ENCODE peak calls at places on chromosomes 2 and 18, in nine cellular contexts. One of them, this sample, is unnamed.

GRCh38 chr2:120890566-120891360 is 155.1 kb downstream of the GLI2 start:
- DNase-seq in A673: no peak
- DNase-seq in mammary epithelial cell: no peak
- DNase-seq in fibroblast of villous mesenchyme: no peak
- DNase-seq in GM13976: no peak
- DNase-seq in glutamatergic neuron: no peak
- DNase-seq in K562: no peak
- DNase-seq in type B pancreatic cell: no peak
- DNase-seq in fibroblast of lung: no peak
- DNase-seq in this sample: no peak

GRCh38 chr18:2274613-2275012 is 296.7 kb downstream of the METTL4 start:
- DNase-seq in A673: no peak
- DNase-seq in mammary epithelial cell: no peak
- DNase-seq in fibroblast of villous mesenchyme: no peak
- DNase-seq in GM13976: no peak
- DNase-seq in glutamatergic neuron: no peak
- DNase-seq in K562: no peak
- DNase-seq in type B pancreatic cell: no peak
- DNase-seq in fibroblast of lung: no peak
- DNase-seq in this sample: no peak

GRCh38 chr2:190636362-190636761 is 12.5 kb upstream of the NAB1 start:
- DNase-seq in A673: peak
- DNase-seq in mammary epithelial cell: peak
- DNase-seq in fibroblast of villous mesenchyme: peak
- DNase-seq in GM13976: no peak
- DNase-seq in glutamatergic neuron: no peak
- DNase-seq in K562: peak
- DNase-seq in type B pancreatic cell: no peak
- DNase-seq in fibroblast of lung: peak
- DNase-seq in this sample: no peak

GRCh38 chr2:109185801-109186570 is 57.0 kb downstream of the SH3RF3 start:
- DNase-seq in A673: no peak
- DNase-seq in mammary epithelial cell: no peak
- DNase-seq in fibroblast of villous mesenchyme: peak
- DNase-seq in GM13976: no peak
- DNase-seq in glutamatergic neuron: no peak
- DNase-seq in K562: no peak
- DNase-seq in type B pancreatic cell: no peak
- DNase-seq in fibroblast of lung: peak
- DNase-seq in this sample: no peak

GRCh38 chr2:220228310-220229006 is 601.0 kb downstream of the SLC4A3 start:
- DNase-seq in A673: no peak
- DNase-seq in mammary epithelial cell: peak
- DNase-seq in fibroblast of villous mesenchyme: peak
- DNase-seq in GM13976: no peak
- DNase-seq in glutamatergic neuron: no peak
- DNase-seq in K562: no peak
- DNase-seq in type B pancreatic cell: no peak
- DNase-seq in fibroblast of lung: peak
- DNase-seq in this sample: no peak

GRCh38 chr2:136917281-136917680 is 151.9 kb downstream of the THSD7B start:
- DNase-seq in A673: peak
- DNase-seq in mammary epithelial cell: no peak
- DNase-seq in fibroblast of villous mesenchyme: no peak
- DNase-seq in GM13976: no peak
- DNase-seq in glutamatergic neuron: peak
- DNase-seq in K562: no peak
- DNase-seq in type B pancreatic cell: no peak
- DNase-seq in fibroblast of lung: no peak
- DNase-seq in this sample: no peak

GRCh38 chr2:21044694-21045371 is 960 bp upstream of the APOB start:
- DNase-seq in A673: no peak
- DNase-seq in mammary epithelial cell: no peak
- DNase-seq in fibroblast of villous mesenchyme: no peak
- DNase-seq in GM13976: no peak
- DNase-seq in glutamatergic neuron: no peak
- DNase-seq in K562: no peak
- DNase-seq in type B pancreatic cell: no peak
- DNase-seq in fibroblast of lung: no peak
- DNase-seq in this sample: no peak

GRCh38 chr2:128435576-128436497 is 117.2 kb upstream of the HS6ST1 start:
- DNase-seq in A673: no peak
- DNase-seq in mammary epithelial cell: no peak
- DNase-seq in fibroblast of villous mesenchyme: no peak
- DNase-seq in GM13976: no peak
- DNase-seq in glutamatergic neuron: no peak
- DNase-seq in K562: no peak
- DNase-seq in type B pancreatic cell: peak
- DNase-seq in fibroblast of lung: no peak
- DNase-seq in this sample: no peak

GRCh38 chr2:67437132-67437531 is 40.0 kb downstream of the ETAA1 start:
- DNase-seq in A673: no peak
- DNase-seq in mammary epithelial cell: peak
- DNase-seq in fibroblast of villous mesenchyme: peak
- DNase-seq in GM13976: no peak
- DNase-seq in glutamatergic neuron: no peak
- DNase-seq in K562: no peak
- DNase-seq in type B pancreatic cell: no peak
- DNase-seq in fibroblast of lung: no peak
- DNase-seq in this sample: no peak

GRCh38 chr18:23689031-23689615 is at the start of gene LAMA3:
- DNase-seq in A673: peak
- DNase-seq in mammary epithelial cell: peak
- DNase-seq in fibroblast of villous mesenchyme: peak
- DNase-seq in GM13976: no peak
- DNase-seq in glutamatergic neuron: no peak
- DNase-seq in K562: no peak
- DNase-seq in type B pancreatic cell: peak
- DNase-seq in fibroblast of lung: no peak
- DNase-seq in this sample: peak

GRCh38 chr2:210553371-210553770 is 3.0 kb upstream of the CPS1 start:
- DNase-seq in A673: no peak
- DNase-seq in mammary epithelial cell: no peak
- DNase-seq in fibroblast of villous mesenchyme: peak
- DNase-seq in GM13976: no peak
- DNase-seq in glutamatergic neuron: no peak
- DNase-seq in K562: no peak
- DNase-seq in type B pancreatic cell: no peak
- DNase-seq in fibroblast of lung: peak
- DNase-seq in this sample: no peak

GRCh38 chr2:170822292-170822884 is 5.7 kb downstream of the GAD1 start:
- DNase-seq in A673: peak
- DNase-seq in mammary epithelial cell: no peak
- DNase-seq in fibroblast of villous mesenchyme: no peak
- DNase-seq in GM13976: peak
- DNase-seq in glutamatergic neuron: peak
- DNase-seq in K562: no peak
- DNase-seq in type B pancreatic cell: no peak
- DNase-seq in fibroblast of lung: no peak
- DNase-seq in this sample: peak
- TF ChIP-seq CTCF in A673: peak
- TF ChIP-seq CTCF in mammary epithelial cell: peak
- TF ChIP-seq CTCF in fibroblast of villous mesenchyme: no peak
- TF ChIP-seq CTCF in GM13976: peak
- TF ChIP-seq CTCF in glutamatergic neuron: peak
- TF ChIP-seq CTCF in K562: no peak
- TF ChIP-seq CTCF in type B pancreatic cell: peak
- TF ChIP-seq CTCF in fibroblast of lung: peak
- TF ChIP-seq CTCF in this sample: peak

GRCh38 chr2:170996316-170996715 is 67.3 kb downstream of the GORASP2 start:
- DNase-seq in A673: no peak
- DNase-seq in mammary epithelial cell: no peak
- DNase-seq in fibroblast of villous mesenchyme: peak
- DNase-seq in GM13976: no peak
- DNase-seq in glutamatergic neuron: no peak
- DNase-seq in K562: no peak
- DNase-seq in type B pancreatic cell: no peak
- DNase-seq in fibroblast of lung: peak
- DNase-seq in this sample: no peak
- TF ChIP-seq CTCF in A673: no peak
- TF ChIP-seq CTCF in mammary epithelial cell: no peak
- TF ChIP-seq CTCF in fibroblast of villous mesenchyme: peak
- TF ChIP-seq CTCF in GM13976: no peak
- TF ChIP-seq CTCF in glutamatergic neuron: no peak
- TF ChIP-seq CTCF in K562: no peak
- TF ChIP-seq CTCF in type B pancreatic cell: peak
- TF ChIP-seq CTCF in fibroblast of lung: peak
- TF ChIP-seq CTCF in this sample: no peak

GRCh38 chr2:172976076-172976579 is 99.5 kb upstream of the MAP3K20 start:
- DNase-seq in A673: no peak
- DNase-seq in mammary epithelial cell: no peak
- DNase-seq in fibroblast of villous mesenchyme: no peak
- DNase-seq in GM13976: no peak
- DNase-seq in glutamatergic neuron: no peak
- DNase-seq in K562: no peak
- DNase-seq in type B pancreatic cell: no peak
- DNase-seq in fibroblast of lung: no peak
- DNase-seq in this sample: no peak

GRCh38 chr2:172976816-172977215 is 98.8 kb upstream of the MAP3K20 start:
- DNase-seq in A673: no peak
- DNase-seq in mammary epithelial cell: no peak
- DNase-seq in fibroblast of villous mesenchyme: no peak
- DNase-seq in GM13976: no peak
- DNase-seq in glutamatergic neuron: no peak
- DNase-seq in K562: no peak
- DNase-seq in type B pancreatic cell: no peak
- DNase-seq in fibroblast of lung: no peak
- DNase-seq in this sample: no peak

GRCh38 chr2:172974762-172975161 is 100.9 kb upstream of the MAP3K20 start:
- DNase-seq in A673: no peak
- DNase-seq in mammary epithelial cell: no peak
- DNase-seq in fibroblast of villous mesenchyme: no peak
- DNase-seq in GM13976: no peak
- DNase-seq in glutamatergic neuron: no peak
- DNase-seq in K562: no peak
- DNase-seq in type B pancreatic cell: no peak
- DNase-seq in fibroblast of lung: no peak
- DNase-seq in this sample: no peak

GRCh38 chr2:172978053-172978383 is 97.6 kb upstream of the MAP3K20 start:
- DNase-seq in A673: no peak
- DNase-seq in mammary epithelial cell: no peak
- DNase-seq in fibroblast of villous mesenchyme: no peak
- DNase-seq in GM13976: no peak
- DNase-seq in glutamatergic neuron: no peak
- DNase-seq in K562: no peak
- DNase-seq in type B pancreatic cell: no peak
- DNase-seq in fibroblast of lung: no peak
- DNase-seq in this sample: no peak

GRCh38 chr2:172977330-172978052 is 98.2 kb upstream of the MAP3K20 start:
- DNase-seq in A673: no peak
- DNase-seq in mammary epithelial cell: no peak
- DNase-seq in fibroblast of villous mesenchyme: no peak
- DNase-seq in GM13976: no peak
- DNase-seq in glutamatergic neuron: no peak
- DNase-seq in K562: no peak
- DNase-seq in type B pancreatic cell: no peak
- DNase-seq in fibroblast of lung: no peak
- DNase-seq in this sample: no peak
- TF ChIP-seq CTCF in A673: no peak
- TF ChIP-seq CTCF in mammary epithelial cell: no peak
- TF ChIP-seq CTCF in fibroblast of villous mesenchyme: peak
- TF ChIP-seq CTCF in GM13976: no peak
- TF ChIP-seq CTCF in glutamatergic neuron: no peak
- TF ChIP-seq CTCF in K562: peak
- TF ChIP-seq CTCF in type B pancreatic cell: no peak
- TF ChIP-seq CTCF in fibroblast of lung: peak
- TF ChIP-seq CTCF in this sample: no peak

GRCh38 chr18:70490008-70490933 is 201.4 kb downstream of the SOCS6 start:
- DNase-seq in A673: peak
- DNase-seq in mammary epithelial cell: peak
- DNase-seq in fibroblast of villous mesenchyme: peak
- DNase-seq in GM13976: peak
- DNase-seq in glutamatergic neuron: no peak
- DNase-seq in K562: peak
- DNase-seq in type B pancreatic cell: no peak
- DNase-seq in fibroblast of lung: peak
- DNase-seq in this sample: peak
- TF ChIP-seq CTCF in A673: peak
- TF ChIP-seq CTCF in mammary epithelial cell: peak
- TF ChIP-seq CTCF in fibroblast of villous mesenchyme: peak
- TF ChIP-seq CTCF in GM13976: peak
- TF ChIP-seq CTCF in glutamatergic neuron: peak
- TF ChIP-seq CTCF in K562: peak
- TF ChIP-seq CTCF in type B pancreatic cell: peak
- TF ChIP-seq CTCF in fibroblast of lung: peak
- TF ChIP-seq CTCF in this sample: peak

This sample was measured in GM13977.